ENCODE peak calls at places on chromosomes 13 and 19, in five cellular contexts. A is brain pericyte; B is activated B cell treated with CpG ODN at 0.5 μM for 24 hours; H is Daoy; K is stimulated activated CD4-positive, alpha-beta T cell treated with anti-CD3 and anti-CD28 coated beads, Interleukin-1b, Interleukin-23, amount 100 ng/mL, for 24 hours. S is an unnamed sample.

GRCh38 chr13:85413664-85414063 is 385.6 kb downstream of the SLITRK6 start:
- DNase-seq in A (no peak), B (no peak), H (no peak), K (no peak), S (no peak)

GRCh38 chr19:40960062-40960685 is 30.9 kb upstream of the CYP2B6 start:
- DNase-seq in A (no peak), B (no peak), H (no peak), K (no peak), S (no peak)

GRCh38 chr19:46603752-46604241 is 2.7 kb downstream of the CALM3 start:
- DNase-seq in A (no peak), B (no peak), H (no peak), K (no peak), S (peak)

GRCh38 chr13:36251528-36251927 is 37.2 kb upstream of the SOHLH2 start:
- DNase-seq in A (no peak), B (no peak), H (no peak), K (no peak), S (no peak)

GRCh38 chr13:64753606-64754005 is 2476.5 kb downstream of the PCDH9 start:
- DNase-seq in A (peak), B (no peak), H (no peak), K (no peak), S (no peak)

GRCh38 chr13:113990321-113990837 is 16.5 kb upstream of the C13orf46 start:
- DNase-seq in A (no peak), B (peak), H (no peak), K (no peak), S (peak)

GRCh38 chr19:38417544-38418506 is 8.2 kb downstream of the RASGRP4 start:
- DNase-seq in A (no peak), B (peak), H (peak), K (no peak), S (peak)

GRCh38 chr13:105915451-105915850 is 620.0 kb downstream of the EFNB2 start:
- DNase-seq in A (no peak), B (no peak), H (no peak), K (no peak), S (no peak)

GRCh38 chr13:59906413-59907027 is 257.2 kb downstream of the DIAPH3 start:
- DNase-seq in A (no peak), B (no peak), H (no peak), K (no peak), S (no peak)

GRCh38 chr19:46404884-46405658 is 8.3 kb downstream of the CCDC8 start:
- DNase-seq in A (no peak), B (no peak), H (no peak), K (no peak), S (no peak)

GRCh38 chr19:45076029-45076850 is at the start of gene ZNF296:
- DNase-seq in A (no peak), B (peak), H (peak), K (peak), S (peak)

GRCh38 chr13:47555235-47555634 is 445.8 kb downstream of the SUCLA2 start:
- DNase-seq in A (no peak), B (no peak), H (peak), K (no peak), S (no peak)

GRCh38 chr13:41267106-41267505 is 3.7 kb upstream of the MTRF1 start:
- DNase-seq in A (no peak), B (no peak), H (no peak), K (no peak), S (no peak)

GRCh38 chr13:79631260-79631659 is 150.3 kb downstream of the NDFIP2 start:
- DNase-seq in A (peak), B (no peak), H (peak), K (no peak), S (no peak)

GRCh38 chr13:29733069-29733700 is 117.2 kb downstream of the UBL3 start:
- DNase-seq in A (no peak), B (no peak), H (peak), K (no peak), S (no peak)

GRCh38 chr13:114002771-114003321 is 29.0 kb upstream of the C13orf46 start:
- DNase-seq in A (no peak), B (no peak), H (no peak), K (no peak), S (peak)

GRCh38 chr19:17484520-17485180 is 14.3 kb downstream of the SLC27A1 start:
- DNase-seq in A (no peak), B (no peak), H (no peak), K (no peak), S (no peak)

GRCh38 chr13:29397265-29397664 is 198.2 kb downstream of the SLC7A1 start:
- DNase-seq in A (no peak), B (no peak), H (no peak), K (no peak), S (no peak)

GRCh38 chr13:50326271-50326670 is 311.0 kb downstream of the KCNRG start:
- DNase-seq in A (no peak), B (no peak), H (no peak), K (no peak), S (no peak)

GRCh38 chr13:78258304-78258703 is 339.7 kb upstream of the EDNRB start:
- DNase-seq in A (no peak), B (no peak), H (no peak), K (no peak), S (no peak)

GRCh38 chr19:45117167-45117594 is 24.2 kb downstream of the PPP1R37 start:
- DNase-seq in A (no peak), B (no peak), H (peak), K (no peak), S (no peak)

GRCh38 chr13:76928456-76928855 is 19.9 kb upstream of the ACOD1 start:
- DNase-seq in A (no peak), B (no peak), H (no peak), K (no peak), S (no peak)

GRCh38 chr13:50699874-50700663 is 143.4 kb downstream of the DLEU7 start:
- DNase-seq in A (no peak), B (no peak), H (no peak), K (no peak), S (no peak)

GRCh38 chr13:49678172-49678914 is 12.9 kb downstream of the EBPL start:
- DNase-seq in A (no peak), B (no peak), H (no peak), K (no peak), S (no peak)

GRCh38 chr19:8352134-8352827 is 9.2 kb upstream of the KANK3 start:
- DNase-seq in A (no peak), B (no peak), H (no peak), K (no peak), S (no peak)

S was measured in Right ventricle myocardium superior.